ENCODE peak calls at places on chromosome 1, in five cellular contexts. Q, I, T, E and F are unnamed samples.

GRCh38 chr1:203381151-203381751 is 30.3 kb upstream of the FMOD start:
- DNase-seq in Q (no peak), I (no peak), T (no peak), E (no peak), F (peak; percentile 17)

GRCh38 chr1:25575191-25575590 is 31.8 kb downstream of the LDLRAP1 start:
- DNase-seq in Q (no peak), I (no peak), T (no peak), E (no peak), F (no peak)

GRCh38 chr1:85054664-85055063 is 6.4 kb upstream of the MCOLN3 start:
- DNase-seq in Q (no peak), I (no peak), T (no peak), E (no peak), F (no peak)

GRCh38 chr1:192488058-192488457 is 87.5 kb upstream of the RGS1 start:
- DNase-seq in Q (no peak), I (no peak), T (no peak), E (no peak), F (no peak)

GRCh38 chr1:241423541-241424479 is 66.8 kb upstream of the RGS7 start:
- DNase-seq in Q (peak; percentile 83), I (peak; percentile 43), T (no peak), E (no peak), F (peak; percentile 4)

GRCh38 chr1:234725177-234726132 is 115.5 kb upstream of the IRF2BP2 start:
- DNase-seq in Q (no peak), I (peak; percentile 80), T (peak; percentile 34), E (peak; percentile 54), F (no peak)

GRCh38 chr1:59574085-59574484 is 240.7 kb upstream of the HOOK1 start:
- DNase-seq in Q (no peak), I (no peak), T (no peak), E (no peak), F (no peak)

GRCh38 chr1:205495237-205495823 is 9.1 kb upstream of the CDK18 start:
- DNase-seq in Q (no peak), I (no peak), T (no peak), E (no peak), F (no peak)

GRCh38 chr1:98057236-98057635 is 136.4 kb upstream of the DPYD start:
- DNase-seq in Q (no peak), I (no peak), T (no peak), E (no peak), F (no peak)